ENCODE peak calls at places on chromosomes 5 and 9, in four cellular contexts. C, A, G and W are unnamed samples. For H3K4me1, the result is how much of the 10 kb centered on the place peaks cover.

GRCh38 chr5:61162010-61162831 is at the start of gene SMIM15:
- DNase-seq in C (peak), A (peak), G (peak), W (peak)

GRCh38 chr5:139268364-139269202 is 25.0 kb upstream of the MATR3 start:
- DNase-seq in A (no peak), C (no peak), G (no peak), W (peak)

GRCh38 chr9:115114541-115114940 is 3.4 kb downstream of the TNC start:
- DNase-seq in A (no peak), G (no peak), C (no peak), W (no peak)

GRCh38 chr9:122567901-122568300 is 15.0 kb downstream of the OR1N2 start:
- DNase-seq in G (no peak), A (no peak), C (no peak), W (no peak)

GRCh38 chr9:4277531-4277991 is 22.3 kb downstream of the GLIS3 start:
- DNase-seq in A (no peak), C (no peak), G (no peak), W (no peak)

GRCh38 chr5:172852490-172853354 is 18.7 kb downstream of the ERGIC1 start:
- DNase-seq in G (peak), C (no peak), A (no peak), W (peak)

GRCh38 chr5:142378737-142379365 is 54.0 kb upstream of the SPRY4 start:
- DNase-seq in A (no peak), G (no peak), C (no peak), W (no peak)

GRCh38 chr9:15308511-15308910 is 1.5 kb upstream of the TTC39B start:
- DNase-seq in G (no peak), C (no peak), A (peak), W (no peak)

GRCh38 chr5:50653946-50654345 is 12.5 kb upstream of the PARP8 start:
- DNase-seq in C (no peak), A (no peak), G (no peak), W (no peak)

GRCh38 chr5:75281716-75282465 is 45.2 kb upstream of the ANKRD31 start:
- DNase-seq in A (peak), C (no peak), G (no peak), W (no peak)

GRCh38 chr9:109463924-109464625 is 34.0 kb downstream of the PTPN3 start:
- DNase-seq in A (peak), G (no peak), C (no peak), W (no peak)

GRCh38 chr5:163544041-163544440 is 38.6 kb downstream of the MAT2B start:
- DNase-seq in A (no peak), C (no peak), G (no peak), W (no peak)

GRCh38 chr5:31378838-31379237 is 153.1 kb downstream of the DROSHA start:
- DNase-seq in A (no peak), C (no peak), G (no peak), W (no peak)

DNA sequence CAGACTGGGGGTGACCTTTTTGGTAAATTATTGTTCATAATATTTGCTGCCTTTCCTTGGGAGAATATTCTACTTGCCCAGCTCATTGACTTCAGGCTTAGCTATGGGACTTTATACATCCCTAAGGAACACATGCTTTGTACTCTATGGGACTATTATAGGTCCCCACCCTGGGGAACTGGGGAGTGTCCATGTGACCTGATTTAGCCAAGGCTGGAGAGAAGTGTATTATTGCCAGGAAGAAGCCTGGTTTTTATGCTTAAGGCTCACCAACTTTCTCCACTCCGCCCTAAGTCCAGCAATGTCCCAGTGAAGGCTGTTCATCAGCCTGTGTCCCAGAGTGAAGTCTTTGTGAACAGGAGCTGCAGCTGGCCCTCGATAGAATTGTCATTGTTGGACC is 16.6 kb upstream of the DRD1 start:
- DNase-seq in G (no peak), C (no peak), A (no peak), W (no peak)
- H3K4me3 ChIP-seq in G (no peak), C (no peak), A (no peak), W (no peak)

DNA sequence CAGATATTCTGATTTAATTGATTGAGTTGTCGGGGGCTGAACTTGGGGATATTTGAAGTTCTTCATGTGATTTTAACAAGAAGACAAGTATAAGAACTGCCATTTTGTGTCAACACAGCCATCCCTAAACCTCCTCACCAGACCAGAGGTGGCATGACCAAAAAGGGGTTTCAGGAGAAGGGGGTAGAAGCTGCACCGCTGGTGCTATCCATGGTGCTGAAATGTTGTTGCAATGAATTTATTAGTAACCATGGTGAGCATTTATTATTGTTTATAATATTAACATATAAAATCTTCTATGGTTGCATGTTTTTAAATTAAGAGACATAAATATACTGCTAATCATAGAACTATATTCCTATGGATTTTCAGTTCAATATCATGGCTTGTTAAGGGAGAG is 72.3 kb downstream of the GNA14 start:
- DNase-seq in C (peak), A (peak), G (no peak), W (no peak)
- H3K4me1 ChIP-seq in C (under half), A (under half), G (under half), W (under half)

DNA sequence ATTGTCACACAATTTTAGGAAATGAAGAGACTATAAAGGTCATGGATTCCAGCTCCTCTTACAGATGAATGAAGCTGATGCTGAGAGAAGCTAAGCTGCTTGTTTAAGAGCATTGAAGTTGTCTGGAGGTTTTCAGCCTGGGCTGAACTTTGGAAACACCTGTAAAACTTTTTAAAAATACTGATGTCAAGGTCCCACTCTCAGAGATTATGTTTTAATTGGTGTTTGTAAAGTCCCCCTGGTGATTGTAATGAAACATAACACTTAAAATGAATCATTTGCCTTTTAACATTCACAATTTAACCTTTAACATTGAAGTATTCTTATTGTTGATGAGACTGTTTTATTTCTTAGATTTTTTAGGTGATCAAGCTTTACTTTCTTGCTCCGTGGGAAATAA is 16.4 kb downstream of the RAD23B start:
- DNase-seq in A (no peak), G (no peak), C (no peak), W (no peak)
- TF ChIP-seq CTCF in A (peak), G (no peak), C (peak), W (no peak)

GRCh38 chr9:693460-694390 is 147.8 kb upstream of the DMRT1 start:
- DNase-seq in A (no peak), C (peak), G (no peak), W (no peak)
- H3K4me3 ChIP-seq in A (peak), C (no peak), G (peak), W (no peak)

GRCh38 chr9:134398756-134399155 is 72.5 kb downstream of the RXRA start:
- DNase-seq in G (no peak), A (no peak), C (no peak), W (no peak)
- H3K4me1 ChIP-seq in G (half or more), A (under half), C (under half), W (under half)